ENCODE peak calls at places on chromosomes 1 and 21, in four cellular contexts. K is OCI-LY7, J is thoracic aorta, C is heart right ventricle. I is an unnamed sample. For H3K4me1, the result is how much of the 10 kb centered on the place peaks cover.

GRCh38 chr21:42471716-42472330 is 24.2 kb downstream of the RSPH1 start:
- DNase-seq in J (no peak), C (no peak), K (peak), I (no peak)

GRCh38 chr1:119253366-119253765 is 112.9 kb upstream of the WARS2 start:
- DNase-seq in K (no peak), J (no peak), C (no peak), I (no peak)

GRCh38 chr1:40306296-40306695 is 10.8 kb downstream of the COL9A2 start:
- DNase-seq in J (no peak), C (no peak), K (no peak), I (no peak)

GRCh38 chr21:42650441-42651421 is 2.7 kb upstream of the PDE9A start:
- DNase-seq in J (no peak), K (no peak), C (no peak), I (no peak)

GRCh38 chr1:78061825-78062523 is 16.2 kb downstream of the GIPC2 start:
- DNase-seq in J (no peak), K (no peak), C (no peak), I (no peak)

GRCh38 chr1:207805841-207806421 is 54.1 kb downstream of the CD46 start:
- DNase-seq in J (no peak), C (peak), K (no peak), I (no peak)

GRCh38 chr1:156069490-156070455 is 8.8 kb downstream of the RAB25 start:
- DNase-seq in C (no peak), J (no peak), K (no peak), I (no peak)

GRCh38 chr1:76503100-76503499 is 364.2 kb upstream of the ST6GALNAC5 start:
- DNase-seq in K (no peak), J (no peak), C (no peak), I (no peak)

GRCh38 chr1:151825204-151825603 is 6.4 kb downstream of the RORC start:
- DNase-seq in J (no peak), C (no peak), K (no peak), I (no peak)

GRCh38 chr21:37198989-37199924 is 67.9 kb downstream of the VPS26C start:
- DNase-seq in J (no peak), C (no peak), K (no peak), I (no peak)

GRCh38 chr1:37901191-37901892 is 42.0 kb upstream of the MTF1 start:
- DNase-seq in K (peak), C (no peak), J (no peak), I (no peak)

GRCh38 chr1:154765970-154766369 is 104.1 kb downstream of the KCNN3 start:
- DNase-seq in K (peak), C (no peak), J (no peak), I (peak)

GRCh38 chr1:17186216-17186894 is 18.6 kb upstream of the PADI1 start:
- DNase-seq in J (no peak), K (no peak), C (no peak), I (no peak)

GRCh38 chr1:225928186-225929175 is 4.4 kb upstream of the PYCR2 start:
- DNase-seq in C (no peak), J (no peak), K (no peak), I (peak)

GRCh38 chr1:32931760-32932159 is 30.6 kb upstream of the TMEM54 start:
- DNase-seq in J (no peak), C (no peak), K (no peak), I (no peak)

GRCh38 chr1:34711469-34711868 is 43.4 kb upstream of the GJB5 start:
- DNase-seq in C (no peak), K (peak), J (no peak), I (no peak)

GRCh38 chr1:44544960-44545359 is 129.3 kb downstream of the TMEM53 start:
- DNase-seq in K (no peak), J (no peak), C (no peak), I (no peak)

GRCh38 chr1:99548924-99549605 is 96.8 kb upstream of the PALMD start:
- DNase-seq in K (no peak), C (peak), J (no peak), I (no peak)

GRCh38 chr1:5475572-5475971 is 516.7 kb downstream of the NPHP4 start:
- DNase-seq in K (no peak), C (no peak), J (no peak), I (no peak)

GRCh38 chr1:45876000-45876399 is 72.6 kb downstream of the MAST2 start:
- DNase-seq in J (no peak), C (no peak), K (peak), I (no peak)
- H3K4me1 ChIP-seq in J (under half), C (under half), K (under half), I (under half)

GRCh38 chr1:36803870-36804560 is 230.3 kb downstream of the GRIK3 start:
- DNase-seq in C (no peak), J (no peak), K (no peak), I (no peak)

GRCh38 chr1:36807262-36807661 is 227.1 kb downstream of the GRIK3 start:
- DNase-seq in K (no peak), J (no peak), C (peak), I (no peak)

GRCh38 chr1:36802018-36802417 is 232.3 kb downstream of the GRIK3 start:
- DNase-seq in C (no peak), J (no peak), K (no peak), I (no peak)

GRCh38 chr1:36804669-36805314 is 229.5 kb downstream of the GRIK3 start:
- DNase-seq in J (no peak), C (no peak), K (no peak), I (no peak)

DNA sequence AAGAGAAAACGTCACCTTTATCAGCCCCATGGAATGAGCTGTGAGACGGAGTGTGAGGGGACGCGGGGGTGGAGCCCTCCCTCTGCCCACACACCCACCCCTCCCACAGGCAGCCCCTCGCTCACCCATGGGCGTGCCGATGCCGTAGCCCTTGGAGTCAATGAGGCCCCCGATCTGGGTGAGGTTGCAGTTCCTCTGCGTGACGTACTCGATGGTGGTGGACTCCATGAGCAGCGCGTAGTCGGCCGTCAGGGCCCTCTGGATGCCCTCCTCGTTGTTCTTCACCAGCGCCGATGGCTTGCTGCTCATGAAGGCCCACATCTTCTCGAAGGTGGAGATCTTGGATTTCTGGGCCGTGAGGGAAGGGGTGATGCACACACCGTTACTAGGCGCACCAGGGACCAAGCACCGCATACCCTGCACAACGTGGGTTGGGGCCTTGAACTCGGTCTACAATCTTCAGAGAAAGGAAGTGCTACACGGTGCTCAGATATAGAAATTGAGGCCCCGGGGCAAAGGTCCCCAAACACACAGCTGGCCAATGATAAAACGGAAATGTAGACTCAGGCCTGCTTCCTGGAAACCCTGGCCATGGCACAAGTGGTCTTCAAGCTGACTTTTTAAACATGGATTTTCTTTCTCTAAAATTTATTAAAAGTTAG is 228.2 kb downstream of the GRIK3 start:
- DNase-seq in K (no peak), C (no peak), J (no peak), I (no peak)
- H3K27ac ChIP-seq in K (no peak), C (no peak), J (no peak), I (no peak)

GRCh38 chr1:12527564-12527963 is 90.4 kb downstream of the DHRS3 start:
- DNase-seq in C (no peak), K (no peak), J (no peak), I (no peak)
- H3K4me1 ChIP-seq in C (under half), K (under half), J (under half), I (under half)

GRCh38 chr1:110336300-110337039 is 2.7 kb upstream of the RBM15 start:
- DNase-seq in C (peak), J (no peak), K (no peak), I (no peak)
- H3K27ac ChIP-seq in C (no peak), J (no peak), K (peak), I (no peak)

DNA sequence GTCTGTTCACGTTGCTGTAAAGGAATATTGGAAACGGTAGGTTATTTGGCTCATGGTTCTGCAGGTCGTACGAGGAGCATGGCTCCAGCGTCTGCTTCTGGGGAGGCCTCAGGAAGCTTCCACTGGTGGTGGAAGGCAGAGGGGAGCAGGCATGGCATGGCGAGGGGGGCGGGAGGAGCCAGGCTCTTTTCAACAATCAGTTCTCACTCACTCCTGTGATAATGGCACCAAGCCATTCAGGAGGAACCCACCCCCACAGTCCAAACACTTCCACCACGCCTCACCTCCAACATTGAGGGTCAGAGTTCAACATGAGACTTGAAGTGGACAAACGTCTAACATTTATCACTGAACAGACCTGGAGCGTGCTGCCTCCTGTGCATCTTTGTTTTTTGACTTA is 141.2 kb downstream of the PGBD5 start:
- DNase-seq in K (no peak), J (no peak), C (no peak), I (no peak)
- H3K4me1 ChIP-seq in K (under half), J (under half), C (under half), I (under half)

GRCh38 chr1:94755675-94756074 is 64.5 kb upstream of the SLC44A3 start:
- DNase-seq in J (no peak), K (peak), C (peak), I (no peak)
- H3K27ac ChIP-seq in J (no peak), K (no peak), C (no peak), I (no peak)

I was measured in CD4-positive, alpha-beta memory T cell.